ENCODE peak calls at places on chromosomes 1 and 21, in four cellular contexts. F, D, B and S are unnamed samples.

GRCh38 chr1:3651011-3651938 is 1.0 kb upstream of the TP73 start:
- DNase-seq in F (no peak), D (no peak), B (peak; percentile 16), S (no peak)

GRCh38 chr1:61323681-61324328 is 241.4 kb downstream of the NFIA start:
- DNase-seq in F (no peak), D (no peak), B (no peak), S (no peak)

GRCh38 chr1:7810395-7810794 is 26.3 kb downstream of the PER3 start:
- DNase-seq in F (peak; percentile 99), D (no peak), B (no peak), S (no peak)

GRCh38 chr1:102550729-102551384 is 554.1 kb upstream of the OLFM3 start:
- DNase-seq in F (peak; percentile 35), D (no peak), B (no peak), S (peak; percentile 70)

GRCh38 chr1:42168397-42168682 is 3.8 kb upstream of the GUCA2A start:
- DNase-seq in F (no peak), D (no peak), B (no peak), S (no peak)

GRCh38 chr1:73948021-73948420 is 250.0 kb downstream of the LRRIQ3 start:
- DNase-seq in F (no peak), D (no peak), B (no peak), S (no peak)

GRCh38 chr1:178497903-178498478 is 1.2 kb upstream of the CLEC20A start:
- DNase-seq in F (no peak), D (no peak), B (no peak), S (no peak)

GRCh38 chr1:107748529-107748928 is 216.5 kb downstream of the VAV3 start:
- DNase-seq in F (no peak), D (no peak), B (no peak), S (no peak)

GRCh38 chr21:34147835-34148804 is 74.7 kb downstream of the MRPS6 start:
- DNase-seq in F (peak; percentile 37), D (no peak), B (no peak), S (no peak)

GRCh38 chr1:7770620-7770938 is 517 bp upstream of the VAMP3 start:
- DNase-seq in F (no peak), D (no peak), B (no peak), S (no peak)

GRCh38 chr1:115507256-115507589 is 134.5 kb upstream of the VANGL1 start:
- DNase-seq in F (peak; percentile 22), D (no peak), B (no peak), S (peak; percentile 40)

GRCh38 chr1:42165511-42166210 is 1.1 kb upstream of the GUCA2A start:
- DNase-seq in F (peak; percentile 27), D (peak; percentile 68), B (no peak), S (no peak)

GRCh38 chr1:226388131-226388530 is 19.8 kb downstream of the PARP1 start:
- DNase-seq in F (no peak), D (no peak), B (no peak), S (no peak)

GRCh38 chr1:4702464-4702863 is 48.1 kb downstream of the AJAP1 start:
- DNase-seq in F (no peak), D (no peak), B (no peak), S (no peak)

GRCh38 chr1:94612081-94612480 is 70.5 kb upstream of the F3 start:
- DNase-seq in F (no peak), D (no peak), B (no peak), S (no peak)

GRCh38 chr1:243496806-243497205 is 241.0 kb downstream of the SDCCAG8 start:
- DNase-seq in F (no peak), D (no peak), B (no peak), S (no peak)

GRCh38 chr1:190453550-190453949 is 24.1 kb downstream of the BRINP3 start:
- DNase-seq in F (no peak), D (no peak), B (no peak), S (no peak)

GRCh38 chr1:154767315-154768240 is 102.5 kb downstream of the KCNN3 start:
- DNase-seq in F (peak; percentile 82), D (no peak), B (no peak), S (no peak)

GRCh38 chr1:170657275-170657853 is 6.6 kb upstream of the PRRX1 start:
- DNase-seq in F (no peak), D (no peak), B (no peak), S (no peak)

GRCh38 chr1:178361847-178362246 is 134.9 kb downstream of the CLEC20A start:
- DNase-seq in F (no peak), D (no peak), B (no peak), S (peak; percentile 25)

GRCh38 chr1:41673355-41673754 is 188.9 kb upstream of the EDN2 start:
- DNase-seq in F (no peak), D (no peak), B (peak; percentile 75), S (no peak)

GRCh38 chr1:165696625-165697100 is 1.7 kb downstream of the ALDH9A1 start:
- DNase-seq in F (peak; percentile 38), D (peak; percentile 11), B (no peak), S (no peak)

GRCh38 chr1:202291961-202292712 is 49.6 kb downstream of the UBE2T start:
- DNase-seq in F (peak; percentile 80), D (no peak), B (no peak), S (peak; percentile 78)

GRCh38 chr1:20347699-20348098 is 57.0 kb downstream of the VWA5B1 start:
- DNase-seq in F (no peak), D (no peak), B (no peak), S (no peak)

GRCh38 chr1:111600886-111601386 is 18.7 kb upstream of the RAP1A start:
- DNase-seq in F (no peak), D (no peak), B (no peak), S (no peak)

GRCh38 chr1:107277022-107277421 is 136.2 kb downstream of the NTNG1 start:
- DNase-seq in F (peak; percentile 58), D (peak; percentile 3), B (no peak), S (peak; percentile 74)

GRCh38 chr1:169027607-169028320 is 78.7 kb upstream of the ATP1B1 start:
- DNase-seq in F (no peak), D (no peak), B (no peak), S (no peak)

GRCh38 chr21:36706482-36706852 is 7.6 kb downstream of the SIM2 start:
- DNase-seq in F (no peak), D (no peak), B (no peak), S (no peak)

DNA sequence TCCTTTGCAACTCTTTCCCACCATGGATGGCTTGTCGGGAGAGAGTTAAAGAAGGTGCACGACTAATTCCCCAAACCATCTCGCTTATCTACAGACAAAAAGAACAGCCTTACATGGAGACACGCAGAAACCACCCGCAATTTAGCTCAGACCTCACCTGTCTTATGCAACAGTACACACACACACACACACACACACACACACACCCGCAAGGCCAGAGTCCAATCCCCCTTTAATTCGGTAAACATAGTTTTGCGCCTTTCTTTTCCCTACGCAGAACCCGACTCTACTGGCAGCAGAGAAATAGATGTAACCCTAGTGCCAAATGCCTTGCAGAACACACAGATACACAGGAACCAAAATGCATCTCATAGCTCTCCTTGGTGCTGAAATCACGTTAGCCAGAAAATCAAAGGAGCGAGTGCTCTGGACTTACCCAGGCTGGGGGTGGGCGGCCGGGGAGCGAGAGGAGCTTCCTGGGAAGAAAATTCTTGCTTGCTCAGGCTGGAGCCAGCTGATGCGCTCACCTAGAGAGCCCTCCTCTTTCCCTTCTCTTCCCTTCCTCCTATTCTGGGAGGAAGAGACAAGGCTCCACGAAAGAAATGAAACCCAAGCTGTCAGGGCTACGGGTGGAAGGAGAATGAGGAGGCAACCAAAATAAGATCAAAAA is 470 bp downstream of the TNR start:
- DNase-seq in F (peak; percentile 18), D (peak; percentile 7), B (no peak), S (no peak)
- H3K4me3 ChIP-seq in F (no peak overlapping the region), D (no peak overlapping the region), B (no peak overlapping the region), S (no peak overlapping the region)

DNA sequence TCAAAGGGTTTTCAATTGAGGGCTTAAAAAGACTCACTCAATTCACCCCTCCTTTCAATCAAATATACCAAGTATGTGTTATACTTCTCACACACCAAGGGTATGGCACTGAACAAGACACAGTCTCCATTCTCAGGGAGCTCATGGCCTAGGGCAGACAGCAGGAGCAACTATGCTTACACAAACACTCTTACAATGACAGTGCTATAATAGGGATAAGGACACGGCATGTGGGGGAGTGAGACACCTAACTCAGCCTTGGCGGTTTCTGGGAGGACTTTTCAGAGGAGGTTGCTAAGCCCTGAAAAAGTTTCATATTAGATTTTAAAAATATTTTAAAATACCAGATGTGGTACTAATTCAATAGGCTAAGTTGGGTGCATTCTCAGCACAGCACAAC is 22.7 kb upstream of the SYT6 start:
- DNase-seq in F (no peak), D (no peak), B (no peak), S (no peak)
- H3K27ac ChIP-seq in F (no peak overlapping the region), D (no peak overlapping the region), B (no peak overlapping the region), S (no peak overlapping the region)

GRCh38 chr1:155860939-155861496 is 1.7 kb downstream of the SYT11 start:
- DNase-seq in F (no peak), D (no peak), B (no peak), S (no peak)

GRCh38 chr1:155859234-155859829 is at the start of gene SYT11:
- DNase-seq in F (peak; percentile 88), D (peak; percentile 93), B (peak; percentile 91), S (peak; percentile 99)

GRCh38 chr1:155856975-155857930 is at the start of gene GON4L:
- DNase-seq in F (peak; percentile 88), D (peak; percentile 88), B (peak; percentile 91), S (peak; percentile 96)

GRCh38 chr1:155858805-155859233 is 548 bp upstream of the SYT11 start:
- DNase-seq in F (peak; percentile 4), D (no peak), B (no peak), S (peak; percentile 29)

GRCh38 chr1:155859881-155860841 is 794 bp downstream of the SYT11 start:
- DNase-seq in F (peak; percentile 73), D (peak; percentile 21), B (no peak), S (peak; percentile 97)
- H3K4me3 ChIP-seq in F (peak overlapping the region; percentile 57), D (no peak overlapping the region), B (peak overlapping the region; percentile 62), S (peak overlapping the region; percentile 64)

DNA sequence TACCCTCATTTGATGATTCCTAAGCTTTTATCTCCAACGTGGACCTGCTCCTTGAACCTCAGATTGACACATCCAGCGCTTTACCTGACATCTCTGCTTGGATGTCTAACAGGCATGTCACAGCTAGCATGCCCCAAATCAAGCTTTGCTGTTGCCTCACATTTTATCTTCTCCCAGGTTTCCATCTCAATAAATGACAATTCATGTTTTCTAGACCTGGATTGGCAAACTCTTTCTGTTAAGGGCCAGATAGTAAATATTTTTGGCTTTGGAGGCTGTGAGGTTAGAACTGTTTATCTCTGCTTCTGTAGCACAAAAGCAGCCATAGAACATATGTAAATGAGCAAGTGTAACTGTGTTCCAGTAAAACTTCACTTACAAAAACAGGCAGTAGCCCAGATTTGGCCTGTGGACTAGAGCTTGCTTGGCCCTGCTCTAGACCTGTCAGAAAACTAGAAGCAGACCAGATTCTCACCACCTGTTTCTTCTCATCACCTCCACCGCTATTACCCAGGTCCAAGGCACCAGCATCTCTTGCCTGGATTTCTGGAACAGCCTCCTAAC is 42.2 kb downstream of the UBE4B start:
- DNase-seq in F (no peak), D (no peak), B (no peak), S (no peak)
- H3K27ac ChIP-seq in F (peak overlapping the region; percentile 77), D (no peak overlapping the region), B (no peak overlapping the region), S (no peak overlapping the region)